ENCODE peak calls at places on chromosomes 3 and 15, in six cellular contexts. L, V, E, U, S and O are unnamed samples.

GRCh38 chr15:87672309-87672897 is 584.1 kb downstream of the NTRK3 start:
- DNase-seq in S (peak; percentile 50), U (no peak), L (no peak), V (peak; percentile 37), E (peak; percentile 6), O (no peak)

GRCh38 chr3:105791919-105792786 is 76.7 kb downstream of the CBLB start:
- DNase-seq in S (peak; percentile 99), V (peak; percentile 95), U (no peak), E (peak; percentile 8), L (peak; percentile 43), O (peak; percentile 48)

GRCh38 chr3:11201246-11202024 is 47.1 kb downstream of the HRH1 start:
- DNase-seq in E (no peak), S (no peak), U (no peak), L (peak; percentile 34), V (peak; percentile 76), O (no peak)

GRCh38 chr3:189555558-189555881 is 75.7 kb upstream of the TP63 start:
- DNase-seq in L (no peak), S (no peak), U (no peak), E (no peak), V (no peak), O (no peak)

GRCh38 chr3:10074666-10075065 is 33.4 kb downstream of the FANCD2OS start:
- DNase-seq in E (peak; percentile 22), U (no peak), V (no peak), L (no peak), S (no peak), O (no peak)

GRCh38 chr3:142180761-142181362 is 31.5 kb upstream of the TFDP2 start:
- DNase-seq in V (peak; percentile 48), S (peak; percentile 48), L (no peak), U (no peak), E (peak; percentile 5), O (peak; percentile 4)

GRCh38 chr3:32285910-32286309 is 47.4 kb downstream of the CMTM8 start:
- DNase-seq in U (no peak), V (no peak), L (no peak), E (no peak), S (no peak), O (no peak)

GRCh38 chr15:67997996-67998395 is 56.1 kb upstream of the PIAS1 start:
- DNase-seq in E (no peak), V (peak; percentile 92), U (no peak), L (no peak), S (peak; percentile 6), O (no peak)

GRCh38 chr15:62119224-62119925 is 45.7 kb downstream of the C2CD4B start:
- DNase-seq in E (peak; percentile 42), L (no peak), V (peak; percentile 94), U (peak; percentile 10), S (peak; percentile 97), O (peak; percentile 94)

GRCh38 chr15:90334304-90334731 is 17.8 kb upstream of the ZNF774 start:
- DNase-seq in S (no peak), E (no peak), V (no peak), U (no peak), L (no peak), O (no peak)